ENCODE peak calls at places on chromosomes 11 and 22, in five cellular contexts. One of them, this sample, is unnamed.

GRCh38 chr22:26095271-26095956 is 73.8 kb upstream of the SEZ6L start:
- DNase-seq in A549: no peak
- DNase-seq in SK-N-SH: no peak
- DNase-seq in endothelial cell of umbilical vein: no peak
- DNase-seq in K562: no peak
- DNase-seq in this sample: peak

GRCh38 chr11:69076129-69076791 is 27.5 kb downstream of the TPCN2 start:
- DNase-seq in A549: no peak
- DNase-seq in SK-N-SH: no peak
- DNase-seq in endothelial cell of umbilical vein: no peak
- DNase-seq in K562: no peak
- DNase-seq in this sample: peak

GRCh38 chr22:39498368-39498767 is 3.7 kb upstream of the MIEF1 start:
- DNase-seq in A549: no peak
- DNase-seq in SK-N-SH: no peak
- DNase-seq in endothelial cell of umbilical vein: no peak
- DNase-seq in K562: no peak
- DNase-seq in this sample: no peak

GRCh38 chr11:17381156-17381555 is 7.3 kb downstream of the KCNJ11 start:
- DNase-seq in A549: no peak
- DNase-seq in SK-N-SH: no peak
- DNase-seq in endothelial cell of umbilical vein: no peak
- DNase-seq in K562: no peak
- DNase-seq in this sample: no peak

GRCh38 chr11:75891947-75892739 is 77.1 kb downstream of the UVRAG start:
- DNase-seq in A549: no peak
- DNase-seq in SK-N-SH: no peak
- DNase-seq in endothelial cell of umbilical vein: no peak
- DNase-seq in K562: no peak
- DNase-seq in this sample: peak

GRCh38 chr22:30234786-30235470 is 11.6 kb downstream of the LIF start:
- DNase-seq in A549: no peak
- DNase-seq in SK-N-SH: no peak
- DNase-seq in endothelial cell of umbilical vein: no peak
- DNase-seq in K562: no peak
- DNase-seq in this sample: no peak

GRCh38 chr11:117117681-117118080 is 19.5 kb upstream of the SIK3 start:
- DNase-seq in A549: no peak
- DNase-seq in SK-N-SH: no peak
- DNase-seq in endothelial cell of umbilical vein: peak
- DNase-seq in K562: no peak
- DNase-seq in this sample: no peak

GRCh38 chr11:120564573-120565301 is 53.2 kb downstream of the GRIK4 start:
- DNase-seq in A549: no peak
- DNase-seq in SK-N-SH: peak
- DNase-seq in endothelial cell of umbilical vein: peak
- DNase-seq in K562: peak
- DNase-seq in this sample: peak

GRCh38 chr11:47366020-47366490 is 12.3 kb downstream of the SPI1 start:
- DNase-seq in A549: no peak
- DNase-seq in SK-N-SH: no peak
- DNase-seq in endothelial cell of umbilical vein: no peak
- DNase-seq in K562: peak
- DNase-seq in this sample: no peak

GRCh38 chr11:12983331-12983730 is 25.8 kb upstream of the RASSF10 start:
- DNase-seq in A549: no peak
- DNase-seq in SK-N-SH: no peak
- DNase-seq in endothelial cell of umbilical vein: no peak
- DNase-seq in K562: no peak
- DNase-seq in this sample: no peak

GRCh38 chr22:22666307-22667091 is 22.1 kb downstream of the GGTLC2 start:
- DNase-seq in A549: peak
- DNase-seq in SK-N-SH: no peak
- DNase-seq in endothelial cell of umbilical vein: peak
- DNase-seq in K562: peak
- DNase-seq in this sample: peak

GRCh38 chr11:93528252-93528651 is 14.9 kb downstream of the SMCO4 start:
- DNase-seq in A549: no peak
- DNase-seq in SK-N-SH: no peak
- DNase-seq in endothelial cell of umbilical vein: no peak
- DNase-seq in K562: no peak
- DNase-seq in this sample: no peak

GRCh38 chr11:89136606-89137005 is 41.1 kb upstream of the TYR start:
- DNase-seq in A549: no peak
- DNase-seq in SK-N-SH: no peak
- DNase-seq in endothelial cell of umbilical vein: no peak
- DNase-seq in K562: no peak
- DNase-seq in this sample: no peak

GRCh38 chr11:129248618-129249017 is 56.5 kb upstream of the ARHGAP32 start:
- DNase-seq in A549: peak
- DNase-seq in SK-N-SH: no peak
- DNase-seq in endothelial cell of umbilical vein: peak
- DNase-seq in K562: no peak
- DNase-seq in this sample: no peak

GRCh38 chr11:64170419-64170818 is 4.5 kb upstream of the MACROD1 start:
- DNase-seq in A549: no peak
- DNase-seq in SK-N-SH: no peak
- DNase-seq in endothelial cell of umbilical vein: no peak
- DNase-seq in K562: no peak
- DNase-seq in this sample: no peak

GRCh38 chr11:28144808-28145207 is 36.6 kb downstream of the METTL15 start:
- DNase-seq in A549: no peak
- DNase-seq in SK-N-SH: no peak
- DNase-seq in endothelial cell of umbilical vein: no peak
- DNase-seq in K562: no peak
- DNase-seq in this sample: peak

GRCh38 chr11:77171885-77172665 is 44.0 kb downstream of the MYO7A start:
- DNase-seq in A549: no peak
- DNase-seq in SK-N-SH: no peak
- DNase-seq in endothelial cell of umbilical vein: no peak
- DNase-seq in K562: peak
- DNase-seq in this sample: no peak

GRCh38 chr11:127226959-127227358 is 226.4 kb upstream of the KIRREL3 start:
- DNase-seq in A549: no peak
- DNase-seq in SK-N-SH: no peak
- DNase-seq in endothelial cell of umbilical vein: no peak
- DNase-seq in K562: no peak
- DNase-seq in this sample: no peak

GRCh38 chr22:17576475-17576874 is 13.2 kb downstream of the SLC25A18 start:
- DNase-seq in A549: no peak
- DNase-seq in SK-N-SH: no peak
- DNase-seq in endothelial cell of umbilical vein: no peak
- DNase-seq in K562: peak
- DNase-seq in this sample: no peak

GRCh38 chr22:17580461-17581031 is 17.2 kb downstream of the SLC25A18 start:
- DNase-seq in A549: no peak
- DNase-seq in SK-N-SH: no peak
- DNase-seq in endothelial cell of umbilical vein: peak
- DNase-seq in K562: no peak
- DNase-seq in this sample: no peak

GRCh38 chr22:17575681-17576080 is 12.4 kb downstream of the SLC25A18 start:
- DNase-seq in A549: no peak
- DNase-seq in SK-N-SH: no peak
- DNase-seq in endothelial cell of umbilical vein: no peak
- DNase-seq in K562: no peak
- DNase-seq in this sample: no peak

GRCh38 chr22:17579535-17579981 is 16.3 kb downstream of the SLC25A18 start:
- DNase-seq in A549: no peak
- DNase-seq in SK-N-SH: no peak
- DNase-seq in endothelial cell of umbilical vein: no peak
- DNase-seq in K562: no peak
- DNase-seq in this sample: no peak

DNA sequence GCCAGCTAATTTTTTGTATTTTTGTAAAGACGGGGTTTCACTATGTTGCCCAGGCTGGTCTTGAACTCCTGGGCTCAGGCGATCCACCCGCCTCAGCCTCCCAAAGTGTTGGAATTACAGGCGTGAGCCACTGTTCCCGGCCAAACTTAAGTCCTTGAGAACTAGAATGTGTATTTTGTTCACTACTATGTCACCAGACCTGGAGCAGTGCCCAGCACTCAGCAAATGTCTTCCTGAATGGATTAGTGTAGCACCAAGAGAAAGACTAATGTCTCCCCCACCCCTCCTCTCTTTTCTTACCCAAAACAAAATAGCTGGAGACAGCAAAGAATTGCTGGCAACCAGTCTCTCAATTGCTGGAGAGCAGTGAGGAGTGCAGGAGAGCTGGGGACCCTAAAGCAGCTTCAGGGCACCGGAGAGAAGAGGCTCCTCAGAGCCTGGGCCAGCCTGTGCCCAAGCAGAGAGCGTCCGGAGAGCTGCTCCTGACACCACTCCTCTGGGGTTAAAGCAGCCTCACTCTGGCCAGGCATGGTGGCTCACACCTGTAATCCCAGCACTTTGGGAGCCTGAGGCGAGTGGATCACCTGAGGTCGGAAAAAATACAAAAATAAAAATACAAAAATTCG is 14.9 kb downstream of the SLC25A18 start:
- DNase-seq in A549: no peak
- DNase-seq in SK-N-SH: no peak
- DNase-seq in endothelial cell of umbilical vein: peak
- DNase-seq in K562: no peak
- DNase-seq in this sample: no peak
- TF ChIP-seq MAX in A549: no peak
- TF ChIP-seq MAX in SK-N-SH: no peak
- TF ChIP-seq MAX in endothelial cell of umbilical vein: no peak
- TF ChIP-seq MAX in K562: no peak
- TF ChIP-seq MAX in this sample: no peak

GRCh38 chr22:44024288-44024908 is at the start of gene PARVB:
- DNase-seq in A549: peak
- DNase-seq in SK-N-SH: peak
- DNase-seq in endothelial cell of umbilical vein: no peak
- DNase-seq in K562: peak
- DNase-seq in this sample: peak
- TF ChIP-seq CTCF in A549: no peak
- TF ChIP-seq CTCF in SK-N-SH: no peak
- TF ChIP-seq CTCF in endothelial cell of umbilical vein: no peak
- TF ChIP-seq CTCF in K562: no peak
- TF ChIP-seq CTCF in this sample: no peak

DNA sequence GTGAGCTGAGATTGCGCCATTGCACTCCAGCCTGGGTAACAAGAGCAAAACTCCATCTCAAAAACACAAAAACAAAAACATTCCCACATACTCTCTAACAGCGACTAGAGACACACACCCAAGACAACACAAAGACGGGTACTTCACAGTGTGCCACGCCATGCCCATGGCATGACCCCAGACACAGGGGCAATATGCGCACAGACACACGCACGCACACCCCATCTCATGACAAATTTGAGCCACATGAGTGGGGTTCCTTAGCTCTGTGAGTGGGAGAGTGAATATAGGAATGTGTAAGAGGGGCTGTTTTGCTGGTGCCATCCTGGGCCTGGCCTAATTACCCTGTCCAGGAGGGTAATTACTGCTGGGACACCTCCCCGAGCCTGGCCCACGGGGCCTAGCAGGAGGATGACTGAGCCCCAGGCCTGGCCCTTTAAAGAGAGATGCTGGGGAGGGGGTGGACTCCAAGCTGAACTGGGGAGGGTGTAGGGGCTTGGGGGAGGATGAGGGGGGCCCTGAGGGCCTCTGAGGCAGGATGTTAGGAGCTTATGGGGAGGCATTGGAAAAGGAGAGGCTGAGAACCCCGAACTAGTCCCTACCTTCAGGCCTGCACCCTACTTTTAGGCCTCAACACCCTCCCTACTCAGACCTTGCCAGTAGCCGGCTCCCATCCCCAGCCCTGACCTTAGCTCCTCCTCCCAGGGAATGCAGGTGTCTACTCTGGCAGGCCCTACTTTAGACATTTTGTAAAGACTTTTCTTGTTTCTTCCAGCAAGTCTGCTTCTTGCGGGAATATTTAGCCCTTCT is 1.5 kb downstream of the LTBP3 start:
- DNase-seq in A549: peak
- DNase-seq in SK-N-SH: no peak
- DNase-seq in endothelial cell of umbilical vein: peak
- DNase-seq in K562: no peak
- DNase-seq in this sample: no peak
- H3K4me3 ChIP-seq in A549: peak
- H3K4me3 ChIP-seq in SK-N-SH: peak
- H3K4me3 ChIP-seq in endothelial cell of umbilical vein: peak
- H3K4me3 ChIP-seq in K562: peak
- H3K4me3 ChIP-seq in this sample: no peak

GRCh38 chr11:2890466-2891241 is 5.1 kb upstream of the CDKN1C start:
- DNase-seq in A549: no peak
- DNase-seq in SK-N-SH: no peak
- DNase-seq in endothelial cell of umbilical vein: no peak
- DNase-seq in K562: peak
- DNase-seq in this sample: no peak
- TF ChIP-seq MAX in A549: no peak
- TF ChIP-seq MAX in SK-N-SH: no peak
- TF ChIP-seq MAX in endothelial cell of umbilical vein: no peak
- TF ChIP-seq MAX in K562: peak
- TF ChIP-seq MAX in this sample: peak